ENCODE peak calls at places on chromosomes 7 and 10, in seven cellular contexts. One of them, this sample, is unnamed.

GRCh38 chr10:76432274-76433012 is 1001.0 kb downstream of the LRMDA start:
- DNase-seq in neural crest cell: no peak
- DNase-seq in PC-3: peak
- DNase-seq in HFFc6: peak
- DNase-seq in hepatocyte: no peak
- DNase-seq in type B pancreatic cell: no peak
- DNase-seq in NB4: no peak
- DNase-seq in this sample: peak

GRCh38 chr10:133475821-133476640 is 22.3 kb downstream of the SCART1 start:
- DNase-seq in neural crest cell: no peak
- DNase-seq in PC-3: peak
- DNase-seq in HFFc6: no peak
- DNase-seq in hepatocyte: no peak
- DNase-seq in type B pancreatic cell: no peak
- DNase-seq in NB4: no peak
- DNase-seq in this sample: no peak

GRCh38 chr10:72754275-72755032 is 62.5 kb downstream of the MCU start:
- DNase-seq in neural crest cell: no peak
- DNase-seq in PC-3: peak
- DNase-seq in HFFc6: no peak
- DNase-seq in hepatocyte: no peak
- DNase-seq in type B pancreatic cell: no peak
- DNase-seq in NB4: no peak
- DNase-seq in this sample: peak

GRCh38 chr10:100346351-100346764 is 675 bp upstream of the SCD start:
- DNase-seq in neural crest cell: peak
- DNase-seq in PC-3: peak
- DNase-seq in HFFc6: peak
- DNase-seq in hepatocyte: peak
- DNase-seq in type B pancreatic cell: peak
- DNase-seq in NB4: peak
- DNase-seq in this sample: peak

GRCh38 chr7:26860361-26860760 is 4.0 kb downstream of the SKAP2 start:
- DNase-seq in neural crest cell: no peak
- DNase-seq in PC-3: peak
- DNase-seq in HFFc6: no peak
- DNase-seq in hepatocyte: peak
- DNase-seq in type B pancreatic cell: no peak
- DNase-seq in NB4: peak
- DNase-seq in this sample: peak

GRCh38 chr10:29541826-29542225 is 92.9 kb downstream of the SVIL start:
- DNase-seq in neural crest cell: no peak
- DNase-seq in PC-3: no peak
- DNase-seq in HFFc6: no peak
- DNase-seq in hepatocyte: no peak
- DNase-seq in type B pancreatic cell: no peak
- DNase-seq in NB4: no peak
- DNase-seq in this sample: no peak

GRCh38 chr10:98399784-98400183 is 15.2 kb downstream of the PYROXD2 start:
- DNase-seq in neural crest cell: no peak
- DNase-seq in PC-3: no peak
- DNase-seq in HFFc6: no peak
- DNase-seq in hepatocyte: no peak
- DNase-seq in type B pancreatic cell: no peak
- DNase-seq in NB4: no peak
- DNase-seq in this sample: no peak

GRCh38 chr7:24779283-24779655 is 22.0 kb upstream of the GSDME start:
- DNase-seq in neural crest cell: no peak
- DNase-seq in PC-3: no peak
- DNase-seq in HFFc6: no peak
- DNase-seq in hepatocyte: no peak
- DNase-seq in type B pancreatic cell: no peak
- DNase-seq in NB4: no peak
- DNase-seq in this sample: no peak

GRCh38 chr10:23314835-23315239 is 29.8 kb downstream of the C10orf67 start:
- DNase-seq in neural crest cell: peak
- DNase-seq in PC-3: peak
- DNase-seq in HFFc6: peak
- DNase-seq in hepatocyte: peak
- DNase-seq in type B pancreatic cell: no peak
- DNase-seq in NB4: peak
- DNase-seq in this sample: peak

GRCh38 chr10:48574322-48574796 is 30.5 kb downstream of the ARHGAP22 start:
- DNase-seq in neural crest cell: no peak
- DNase-seq in PC-3: no peak
- DNase-seq in HFFc6: no peak
- DNase-seq in hepatocyte: no peak
- DNase-seq in type B pancreatic cell: no peak
- DNase-seq in NB4: no peak
- DNase-seq in this sample: no peak

GRCh38 chr7:115471891-115472290 is 550.0 kb downstream of the MDFIC start:
- DNase-seq in neural crest cell: no peak
- DNase-seq in PC-3: no peak
- DNase-seq in HFFc6: no peak
- DNase-seq in hepatocyte: no peak
- DNase-seq in type B pancreatic cell: no peak
- DNase-seq in NB4: no peak
- DNase-seq in this sample: no peak

GRCh38 chr7:31443457-31443856 is 70.4 kb upstream of the ITPRID1 start:
- DNase-seq in neural crest cell: no peak
- DNase-seq in PC-3: peak
- DNase-seq in HFFc6: peak
- DNase-seq in hepatocyte: peak
- DNase-seq in type B pancreatic cell: no peak
- DNase-seq in NB4: peak
- DNase-seq in this sample: peak

GRCh38 chr7:132275384-132275783 is 300.9 kb downstream of the PLXNA4 start:
- DNase-seq in neural crest cell: no peak
- DNase-seq in PC-3: peak
- DNase-seq in HFFc6: no peak
- DNase-seq in hepatocyte: no peak
- DNase-seq in type B pancreatic cell: no peak
- DNase-seq in NB4: no peak
- DNase-seq in this sample: no peak

GRCh38 chr7:12569673-12570072 is 847 bp upstream of the SCIN start:
- DNase-seq in neural crest cell: no peak
- DNase-seq in PC-3: no peak
- DNase-seq in HFFc6: no peak
- DNase-seq in hepatocyte: no peak
- DNase-seq in type B pancreatic cell: no peak
- DNase-seq in NB4: no peak
- DNase-seq in this sample: no peak

GRCh38 chr7:114070246-114070645 is 151.4 kb upstream of the PPP1R3A start:
- DNase-seq in neural crest cell: no peak
- DNase-seq in PC-3: no peak
- DNase-seq in HFFc6: no peak
- DNase-seq in hepatocyte: no peak
- DNase-seq in type B pancreatic cell: no peak
- DNase-seq in NB4: peak
- DNase-seq in this sample: peak

GRCh38 chr7:104415700-104416099 is 87.3 kb downstream of the LHFPL3 start:
- DNase-seq in neural crest cell: no peak
- DNase-seq in PC-3: peak
- DNase-seq in HFFc6: no peak
- DNase-seq in hepatocyte: no peak
- DNase-seq in type B pancreatic cell: no peak
- DNase-seq in NB4: peak
- DNase-seq in this sample: no peak

GRCh38 chr10:10644317-10645111 is 373.2 kb upstream of the CELF2 start:
- DNase-seq in neural crest cell: no peak
- DNase-seq in PC-3: no peak
- DNase-seq in HFFc6: no peak
- DNase-seq in hepatocyte: no peak
- DNase-seq in type B pancreatic cell: no peak
- DNase-seq in NB4: no peak
- DNase-seq in this sample: peak

GRCh38 chr10:115895196-115895595 is 377.8 kb downstream of the GFRA1 start:
- DNase-seq in neural crest cell: no peak
- DNase-seq in PC-3: no peak
- DNase-seq in HFFc6: no peak
- DNase-seq in hepatocyte: no peak
- DNase-seq in type B pancreatic cell: no peak
- DNase-seq in NB4: no peak
- DNase-seq in this sample: no peak

GRCh38 chr10:112805701-112806100 is 144.3 kb upstream of the TCF7L2 start:
- DNase-seq in neural crest cell: no peak
- DNase-seq in PC-3: no peak
- DNase-seq in HFFc6: no peak
- DNase-seq in hepatocyte: no peak
- DNase-seq in type B pancreatic cell: no peak
- DNase-seq in NB4: no peak
- DNase-seq in this sample: no peak

GRCh38 chr7:96250776-96251361 is 71.0 kb downstream of the SLC25A13 start:
- DNase-seq in neural crest cell: no peak
- DNase-seq in PC-3: no peak
- DNase-seq in HFFc6: no peak
- DNase-seq in hepatocyte: no peak
- DNase-seq in type B pancreatic cell: no peak
- DNase-seq in NB4: peak
- DNase-seq in this sample: no peak

GRCh38 chr7:157464111-157464970 is 127.5 kb downstream of the DNAJB6 start:
- DNase-seq in neural crest cell: peak
- DNase-seq in PC-3: no peak
- DNase-seq in HFFc6: no peak
- DNase-seq in hepatocyte: no peak
- DNase-seq in type B pancreatic cell: peak
- DNase-seq in NB4: no peak
- DNase-seq in this sample: no peak

GRCh38 chr10:21172774-21173432 is 275.8 kb upstream of the NEBL start:
- DNase-seq in neural crest cell: peak
- DNase-seq in PC-3: peak
- DNase-seq in HFFc6: no peak
- DNase-seq in hepatocyte: peak
- DNase-seq in type B pancreatic cell: no peak
- DNase-seq in NB4: no peak
- DNase-seq in this sample: peak

GRCh38 chr10:21173433-21173963 is 276.4 kb upstream of the NEBL start:
- DNase-seq in neural crest cell: no peak
- DNase-seq in PC-3: no peak
- DNase-seq in HFFc6: no peak
- DNase-seq in hepatocyte: peak
- DNase-seq in type B pancreatic cell: peak
- DNase-seq in NB4: no peak
- DNase-seq in this sample: no peak

GRCh38 chr10:21174670-21175495 is 277.8 kb upstream of the NEBL start:
- DNase-seq in neural crest cell: no peak
- DNase-seq in PC-3: peak
- DNase-seq in HFFc6: no peak
- DNase-seq in hepatocyte: no peak
- DNase-seq in type B pancreatic cell: no peak
- DNase-seq in NB4: no peak
- DNase-seq in this sample: peak

GRCh38 chr10:21175797-21176196 is 278.7 kb upstream of the NEBL start:
- DNase-seq in neural crest cell: no peak
- DNase-seq in PC-3: no peak
- DNase-seq in HFFc6: no peak
- DNase-seq in hepatocyte: no peak
- DNase-seq in type B pancreatic cell: no peak
- DNase-seq in NB4: no peak
- DNase-seq in this sample: no peak

DNA sequence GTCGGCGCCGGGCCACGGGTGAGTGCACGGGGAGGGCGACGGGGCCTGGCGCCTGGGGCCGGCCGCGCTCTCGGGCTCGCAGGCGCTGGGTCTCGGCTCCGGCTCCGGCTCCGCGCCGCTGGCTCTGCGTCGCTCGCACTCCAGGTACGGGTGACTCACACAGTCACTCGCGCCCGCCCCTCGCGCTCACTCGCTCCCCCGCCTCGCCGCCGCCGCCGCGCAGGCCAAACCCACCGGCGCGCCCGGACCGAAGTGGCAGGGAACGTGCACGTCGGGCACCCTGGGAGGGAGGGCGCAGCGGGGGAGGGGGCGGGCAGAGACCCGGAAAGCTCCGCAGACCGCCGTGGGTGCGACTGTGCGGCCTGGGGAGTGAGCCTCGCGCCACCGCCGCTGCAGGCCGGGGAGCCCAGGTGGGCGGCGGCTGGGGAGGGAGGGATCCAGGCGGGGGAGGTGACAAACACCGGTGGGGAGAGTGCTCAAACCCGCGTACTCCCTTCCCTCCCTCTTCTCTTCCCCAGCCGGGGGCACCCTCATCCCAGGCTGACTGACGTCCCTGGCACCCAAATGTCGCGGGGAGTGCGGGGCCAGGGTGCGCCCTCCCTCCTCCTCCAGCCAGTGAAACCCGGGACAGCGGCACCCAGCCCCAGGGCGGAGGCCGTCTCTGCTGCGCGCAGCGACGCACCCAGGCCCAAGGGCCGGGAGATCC is 277.0 kb upstream of the NEBL start:
- DNase-seq in neural crest cell: peak
- DNase-seq in PC-3: peak
- DNase-seq in HFFc6: no peak
- DNase-seq in hepatocyte: peak
- DNase-seq in type B pancreatic cell: peak
- DNase-seq in NB4: no peak
- DNase-seq in this sample: peak
- TF ChIP-seq CTCF in neural crest cell: no peak
- TF ChIP-seq CTCF in PC-3: no peak
- TF ChIP-seq CTCF in HFFc6: no peak
- TF ChIP-seq CTCF in hepatocyte: no peak
- TF ChIP-seq CTCF in type B pancreatic cell: no peak
- TF ChIP-seq CTCF in NB4: no peak
- TF ChIP-seq CTCF in this sample: no peak

DNA sequence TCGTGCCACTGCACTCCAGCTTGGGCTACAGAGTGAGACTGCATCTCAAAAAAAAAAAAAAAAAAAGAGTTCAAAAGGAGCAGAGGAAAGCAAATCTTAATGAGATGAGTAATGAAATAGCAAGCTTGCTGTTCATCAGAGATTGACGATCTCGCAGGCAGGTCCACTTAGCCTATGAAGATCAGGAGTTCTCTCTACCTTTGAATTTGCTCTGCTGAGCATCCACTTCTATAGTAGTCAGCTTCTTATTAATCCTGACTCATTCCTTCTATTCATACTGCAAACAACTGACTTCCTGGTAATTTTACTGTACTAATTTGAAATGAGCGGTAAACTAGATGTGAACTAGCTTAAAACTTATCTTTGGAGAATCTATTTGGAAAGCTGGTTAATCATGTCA is 1014.6 kb downstream of the GATA3 start:
- DNase-seq in neural crest cell: no peak
- DNase-seq in PC-3: peak
- DNase-seq in HFFc6: no peak
- DNase-seq in hepatocyte: no peak
- DNase-seq in type B pancreatic cell: no peak
- DNase-seq in NB4: no peak
- DNase-seq in this sample: peak
- TF ChIP-seq CTCF in neural crest cell: no peak
- TF ChIP-seq CTCF in PC-3: no peak
- TF ChIP-seq CTCF in HFFc6: no peak
- TF ChIP-seq CTCF in hepatocyte: no peak
- TF ChIP-seq CTCF in type B pancreatic cell: no peak
- TF ChIP-seq CTCF in NB4: no peak
- TF ChIP-seq CTCF in this sample: no peak

GRCh38 chr10:70430489-70431445 is 10.7 kb downstream of the NODAL start:
- DNase-seq in neural crest cell: no peak
- DNase-seq in PC-3: no peak
- DNase-seq in HFFc6: peak
- DNase-seq in hepatocyte: peak
- DNase-seq in type B pancreatic cell: peak
- DNase-seq in NB4: peak
- DNase-seq in this sample: peak
- TF ChIP-seq CTCF in neural crest cell: no peak
- TF ChIP-seq CTCF in PC-3: peak
- TF ChIP-seq CTCF in HFFc6: no peak
- TF ChIP-seq CTCF in hepatocyte: peak
- TF ChIP-seq CTCF in type B pancreatic cell: no peak
- TF ChIP-seq CTCF in NB4: peak
- TF ChIP-seq CTCF in this sample: no peak

GRCh38 chr7:140010194-140010895 is 52.4 kb downstream of the PARP12 start:
- DNase-seq in neural crest cell: no peak
- DNase-seq in PC-3: no peak
- DNase-seq in HFFc6: no peak
- DNase-seq in hepatocyte: no peak
- DNase-seq in type B pancreatic cell: no peak
- DNase-seq in NB4: no peak
- DNase-seq in this sample: no peak
- TF ChIP-seq CTCF in neural crest cell: no peak
- TF ChIP-seq CTCF in PC-3: no peak
- TF ChIP-seq CTCF in HFFc6: no peak
- TF ChIP-seq CTCF in hepatocyte: no peak
- TF ChIP-seq CTCF in type B pancreatic cell: no peak
- TF ChIP-seq CTCF in NB4: no peak
- TF ChIP-seq CTCF in this sample: no peak